ENCODE peak calls at places on chromosomes 2 and 18, in five cellular contexts. C is effector memory CD4-positive, alpha-beta T cell; P is IMR-90; E is psoas muscle; M is cardiac muscle cell. H is an unnamed sample.

GRCh38 chr18:30132959-30133358 is 909.6 kb downstream of the DSC3 start:
- DNase-seq in C (no peak), P (no peak), E (no peak), M (no peak), H (no peak)

GRCh38 chr2:39142904-39143617 is 22.2 kb upstream of the SOS1 start:
- DNase-seq in C (no peak), P (no peak), E (no peak), M (no peak), H (no peak)

GRCh38 chr2:74003494-74004211 is 18.9 kb downstream of the TET3 start:
- DNase-seq in C (no peak), P (peak), E (peak), M (no peak), H (no peak)

GRCh38 chr2:44778221-44778654 is 163.3 kb upstream of the SIX3 start:
- DNase-seq in C (no peak), P (no peak), E (no peak), M (peak), H (no peak)

GRCh38 chr2:46517485-46517884 is 38.1 kb downstream of the TMEM247 start:
- DNase-seq in C (no peak), P (no peak), E (no peak), M (no peak), H (no peak)

GRCh38 chr18:34801769-34802168 is 91.7 kb downstream of the DTNA start:
- DNase-seq in C (no peak), P (peak), E (no peak), M (no peak), H (no peak)

GRCh38 chr18:9494778-9495302 is 19.5 kb downstream of the RALBP1 start:
- DNase-seq in C (no peak), P (peak), E (no peak), M (no peak), H (no peak)

GRCh38 chr2:219369447-219369861 is 18.3 kb downstream of the DNPEP start:
- DNase-seq in C (no peak), P (peak), E (peak), M (no peak), H (peak)

GRCh38 chr2:228819701-228820100 is 451.4 kb downstream of the PID1 start:
- DNase-seq in C (no peak), P (peak), E (no peak), M (no peak), H (no peak)

GRCh38 chr2:100919316-100919715 is 82.8 kb upstream of the RPL31 start:
- DNase-seq in C (no peak), P (no peak), E (no peak), M (no peak), H (no peak)

GRCh38 chr2:182165196-182165595 is 179.5 kb downstream of the PPP1R1C start:
- DNase-seq in C (no peak), P (no peak), E (no peak), M (no peak), H (no peak)

GRCh38 chr2:63926800-63927199 is 85.1 kb downstream of the UGP2 start:
- DNase-seq in C (no peak), P (no peak), E (no peak), M (no peak), H (no peak)

GRCh38 chr2:150296795-150297546 is 190.5 kb downstream of the RND3 start:
- DNase-seq in C (no peak), P (peak), E (no peak), M (no peak), H (no peak)
- H3K27ac ChIP-seq in C (no peak), P (no peak), E (no peak), M (no peak), H (no peak)

DNA sequence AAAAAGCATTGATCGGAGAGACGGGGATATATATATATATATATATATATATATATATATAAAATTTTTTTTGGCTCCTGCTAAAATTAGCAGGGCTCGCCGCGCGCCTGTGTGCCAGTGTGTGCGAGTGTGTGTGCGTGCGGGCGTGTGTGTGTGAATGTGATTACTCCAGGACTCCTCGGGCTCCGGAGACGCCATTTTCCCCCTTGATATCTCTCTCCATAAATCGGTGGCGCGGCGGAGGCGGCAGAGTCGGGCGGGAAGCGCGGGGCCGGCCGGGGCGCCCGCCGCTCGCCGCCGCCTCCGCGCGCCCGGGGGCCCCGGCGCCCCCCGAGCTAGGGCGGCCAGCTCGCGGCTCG is 797 bp upstream of the SETBP1 start:
- DNase-seq in C (no peak), P (peak), E (peak), M (peak), H (peak)
- H3K27ac ChIP-seq in C (no peak), P (no peak), E (peak), M (peak), H (peak)

GRCh38 chr2:169090133-169090820 is 20.9 kb downstream of the DHRS9 start:
- DNase-seq in C (no peak), P (no peak), E (no peak), M (no peak), H (no peak)
- H3K27ac ChIP-seq in C (no peak), P (no peak), E (no peak), M (peak), H (no peak)

GRCh38 chr2:240919786-240920782 is 13.9 kb downstream of the CROCC2 start:
- DNase-seq in C (no peak), P (no peak), E (peak), M (no peak), H (peak)

GRCh38 chr2:240921319-240922233 is 15.4 kb downstream of the CROCC2 start:
- DNase-seq in C (no peak), P (peak), E (peak), M (no peak), H (peak)

GRCh38 chr2:240922234-240922981 is 16.3 kb downstream of the CROCC2 start:
- DNase-seq in C (no peak), P (no peak), E (no peak), M (no peak), H (no peak)

GRCh38 chr2:240919161-240919781 is 13.1 kb downstream of the CROCC2 start:
- DNase-seq in C (no peak), P (no peak), E (peak), M (no peak), H (no peak)

GRCh38 chr2:240920783-240921231 is 14.7 kb downstream of the CROCC2 start:
- DNase-seq in C (no peak), P (no peak), E (no peak), M (no peak), H (peak)
- H3K27ac ChIP-seq in C (no peak), P (peak), E (no peak), M (no peak), H (no peak)

DNA sequence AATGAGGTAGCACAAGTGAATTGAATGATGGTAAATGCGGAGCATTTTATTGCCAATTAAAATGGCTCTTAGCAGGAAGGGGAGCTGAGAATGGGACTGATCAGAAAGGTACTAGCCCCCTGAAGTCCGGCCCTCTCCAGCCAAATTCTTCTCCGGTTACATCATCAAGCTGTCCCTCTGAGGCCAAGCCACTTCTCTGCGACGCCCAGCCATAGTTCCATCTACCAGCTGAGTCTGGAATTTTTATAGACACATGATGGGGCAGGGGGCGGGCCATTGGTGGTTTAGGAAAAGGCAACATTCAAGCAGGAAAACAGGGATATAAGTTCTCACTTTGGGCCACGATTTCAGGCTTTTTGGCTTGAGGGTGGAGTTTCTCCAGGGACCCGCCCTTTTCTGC is 22.7 kb downstream of the RPRM start:
- DNase-seq in C (no peak), P (no peak), E (no peak), M (no peak), H (no peak)
- H3K27ac ChIP-seq in C (no peak), P (no peak), E (no peak), M (no peak), H (no peak)

H was measured in lower lobe of right lung.